ENCODE peak calls at places on chromosome 21, in nine cellular contexts. One of them, this sample, is unnamed.

GRCh38 chr21:18411565-18411964 is 8.0 kb upstream of the TMPRSS15 start:
- DNase-seq in nephron progenitor cell: no peak
- DNase-seq in endothelial cell: no peak
- DNase-seq in dorsolateral prefrontal cortex: no peak
- DNase-seq in glutamatergic neuron: no peak
- DNase-seq in AG10803: no peak
- DNase-seq in mammary epithelial cell: no peak
- DNase-seq in neural progenitor cell: peak
- DNase-seq in type B pancreatic cell: no peak
- DNase-seq in this sample: no peak

GRCh38 chr21:30695956-30696355 is 22.6 kb downstream of the KRTAP21-3 start:
- DNase-seq in nephron progenitor cell: no peak
- DNase-seq in endothelial cell: no peak
- DNase-seq in dorsolateral prefrontal cortex: no peak
- DNase-seq in glutamatergic neuron: no peak
- DNase-seq in AG10803: no peak
- DNase-seq in mammary epithelial cell: peak
- DNase-seq in neural progenitor cell: no peak
- DNase-seq in type B pancreatic cell: no peak
- DNase-seq in this sample: peak

GRCh38 chr21:39923441-39923840 is 56.2 kb downstream of the PCP4 start:
- DNase-seq in nephron progenitor cell: no peak
- DNase-seq in endothelial cell: no peak
- DNase-seq in dorsolateral prefrontal cortex: no peak
- DNase-seq in glutamatergic neuron: no peak
- DNase-seq in AG10803: no peak
- DNase-seq in mammary epithelial cell: no peak
- DNase-seq in neural progenitor cell: no peak
- DNase-seq in type B pancreatic cell: no peak
- DNase-seq in this sample: no peak

GRCh38 chr21:36419241-36419640 is 34.0 kb downstream of the CHAF1B start:
- DNase-seq in nephron progenitor cell: no peak
- DNase-seq in endothelial cell: no peak
- DNase-seq in dorsolateral prefrontal cortex: no peak
- DNase-seq in glutamatergic neuron: no peak
- DNase-seq in AG10803: no peak
- DNase-seq in mammary epithelial cell: no peak
- DNase-seq in neural progenitor cell: no peak
- DNase-seq in type B pancreatic cell: no peak
- DNase-seq in this sample: no peak

GRCh38 chr21:40516336-40516735 is 330.6 kb downstream of the DSCAM start:
- DNase-seq in nephron progenitor cell: peak
- DNase-seq in endothelial cell: peak
- DNase-seq in dorsolateral prefrontal cortex: no peak
- DNase-seq in glutamatergic neuron: no peak
- DNase-seq in AG10803: no peak
- DNase-seq in mammary epithelial cell: no peak
- DNase-seq in neural progenitor cell: peak
- DNase-seq in type B pancreatic cell: no peak
- DNase-seq in this sample: no peak

GRCh38 chr21:36204980-36205379 is 48.4 kb downstream of the DOP1B start:
- DNase-seq in nephron progenitor cell: no peak
- DNase-seq in endothelial cell: no peak
- DNase-seq in dorsolateral prefrontal cortex: no peak
- DNase-seq in glutamatergic neuron: no peak
- DNase-seq in AG10803: no peak
- DNase-seq in mammary epithelial cell: no peak
- DNase-seq in neural progenitor cell: no peak
- DNase-seq in type B pancreatic cell: no peak
- DNase-seq in this sample: no peak

GRCh38 chr21:36927718-36928117 is 38.8 kb downstream of the HLCS start:
- DNase-seq in nephron progenitor cell: peak
- DNase-seq in endothelial cell: peak
- DNase-seq in dorsolateral prefrontal cortex: peak
- DNase-seq in glutamatergic neuron: peak
- DNase-seq in AG10803: peak
- DNase-seq in mammary epithelial cell: peak
- DNase-seq in neural progenitor cell: peak
- DNase-seq in type B pancreatic cell: peak
- DNase-seq in this sample: peak

GRCh38 chr21:35077975-35078374 is 28.9 kb upstream of the RUNX1 start:
- DNase-seq in nephron progenitor cell: no peak
- DNase-seq in endothelial cell: no peak
- DNase-seq in dorsolateral prefrontal cortex: no peak
- DNase-seq in glutamatergic neuron: no peak
- DNase-seq in AG10803: no peak
- DNase-seq in mammary epithelial cell: peak
- DNase-seq in neural progenitor cell: no peak
- DNase-seq in type B pancreatic cell: no peak
- DNase-seq in this sample: no peak

GRCh38 chr21:15928686-15929085 is 198.9 kb downstream of the USP25 start:
- DNase-seq in nephron progenitor cell: no peak
- DNase-seq in endothelial cell: no peak
- DNase-seq in dorsolateral prefrontal cortex: no peak
- DNase-seq in glutamatergic neuron: no peak
- DNase-seq in AG10803: no peak
- DNase-seq in mammary epithelial cell: no peak
- DNase-seq in neural progenitor cell: no peak
- DNase-seq in type B pancreatic cell: no peak
- DNase-seq in this sample: no peak

GRCh38 chr21:46210378-46211136 is 18.0 kb downstream of the LSS start:
- DNase-seq in nephron progenitor cell: no peak
- DNase-seq in endothelial cell: no peak
- DNase-seq in dorsolateral prefrontal cortex: no peak
- DNase-seq in glutamatergic neuron: no peak
- DNase-seq in AG10803: no peak
- DNase-seq in mammary epithelial cell: no peak
- DNase-seq in neural progenitor cell: peak
- DNase-seq in type B pancreatic cell: no peak
- DNase-seq in this sample: no peak

GRCh38 chr21:25688284-25689035 is 46.2 kb downstream of the ATP5PF start:
- DNase-seq in nephron progenitor cell: no peak
- DNase-seq in endothelial cell: no peak
- DNase-seq in dorsolateral prefrontal cortex: no peak
- DNase-seq in glutamatergic neuron: no peak
- DNase-seq in AG10803: peak
- DNase-seq in mammary epithelial cell: no peak
- DNase-seq in neural progenitor cell: no peak
- DNase-seq in type B pancreatic cell: no peak
- DNase-seq in this sample: no peak

GRCh38 chr21:46345861-46346260 is 21.9 kb downstream of the PCNT start:
- DNase-seq in nephron progenitor cell: no peak
- DNase-seq in endothelial cell: no peak
- DNase-seq in dorsolateral prefrontal cortex: no peak
- DNase-seq in glutamatergic neuron: no peak
- DNase-seq in AG10803: no peak
- DNase-seq in mammary epithelial cell: no peak
- DNase-seq in neural progenitor cell: no peak
- DNase-seq in type B pancreatic cell: no peak
- DNase-seq in this sample: no peak

GRCh38 chr21:35010450-35010849 is 38.7 kb downstream of the RUNX1 start:
- DNase-seq in nephron progenitor cell: no peak
- DNase-seq in endothelial cell: no peak
- DNase-seq in dorsolateral prefrontal cortex: no peak
- DNase-seq in glutamatergic neuron: no peak
- DNase-seq in AG10803: no peak
- DNase-seq in mammary epithelial cell: no peak
- DNase-seq in neural progenitor cell: no peak
- DNase-seq in type B pancreatic cell: no peak
- DNase-seq in this sample: no peak

DNA sequence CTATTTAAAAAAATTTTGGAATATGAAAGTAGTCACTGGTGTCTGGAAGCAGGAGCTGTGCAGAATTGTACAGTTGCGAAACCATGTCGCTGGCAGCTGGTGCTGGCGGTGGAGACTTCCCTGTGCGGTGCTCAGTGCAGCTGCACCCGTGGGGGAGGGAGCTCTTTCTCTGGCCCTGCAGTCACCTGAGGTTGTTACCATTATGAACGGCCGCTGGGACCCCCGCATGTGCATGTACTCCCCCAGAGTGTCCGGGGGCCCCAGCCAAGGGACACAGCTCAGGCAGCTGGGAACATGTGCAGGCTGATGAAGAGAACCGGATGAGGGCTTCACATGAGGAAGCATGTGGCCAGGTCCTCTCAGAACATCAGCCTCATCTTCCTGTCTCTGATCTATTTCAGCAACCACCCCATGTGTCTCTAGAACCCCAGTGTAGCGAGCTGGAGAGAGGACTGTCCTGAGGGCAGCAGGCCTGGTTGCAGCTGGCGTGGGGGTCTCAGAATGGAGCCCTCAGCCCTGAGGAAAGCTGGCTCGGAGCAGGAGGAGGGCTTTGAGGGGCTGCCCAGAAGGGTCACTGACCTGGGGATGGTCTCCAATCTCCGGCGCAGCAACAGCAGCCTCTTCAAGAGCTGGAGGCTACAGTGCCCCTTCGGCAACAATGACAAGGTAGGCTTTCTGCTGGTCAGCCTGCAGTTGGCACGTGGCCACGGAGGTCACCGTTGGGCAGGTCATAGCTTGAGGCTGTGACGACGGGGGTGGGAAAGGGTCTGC is at the start of gene TRPM2:
- DNase-seq in nephron progenitor cell: no peak
- DNase-seq in endothelial cell: no peak
- DNase-seq in dorsolateral prefrontal cortex: peak
- DNase-seq in glutamatergic neuron: no peak
- DNase-seq in AG10803: peak
- DNase-seq in mammary epithelial cell: no peak
- DNase-seq in neural progenitor cell: no peak
- DNase-seq in type B pancreatic cell: no peak
- DNase-seq in this sample: peak
- TF ChIP-seq CTCF in nephron progenitor cell: no peak
- TF ChIP-seq CTCF in endothelial cell: no peak
- TF ChIP-seq CTCF in dorsolateral prefrontal cortex: no peak
- TF ChIP-seq CTCF in glutamatergic neuron: no peak
- TF ChIP-seq CTCF in AG10803: no peak
- TF ChIP-seq CTCF in mammary epithelial cell: no peak
- TF ChIP-seq CTCF in neural progenitor cell: no peak
- TF ChIP-seq CTCF in type B pancreatic cell: no peak
- TF ChIP-seq CTCF in this sample: no peak

GRCh38 chr21:41932191-41932575 is 21.6 kb downstream of the C2CD2 start:
- DNase-seq in nephron progenitor cell: no peak
- DNase-seq in endothelial cell: no peak
- DNase-seq in dorsolateral prefrontal cortex: no peak
- DNase-seq in glutamatergic neuron: no peak
- DNase-seq in AG10803: peak
- DNase-seq in mammary epithelial cell: peak
- DNase-seq in neural progenitor cell: no peak
- DNase-seq in type B pancreatic cell: no peak
- DNase-seq in this sample: peak
- TF ChIP-seq CTCF in nephron progenitor cell: no peak
- TF ChIP-seq CTCF in endothelial cell: no peak
- TF ChIP-seq CTCF in dorsolateral prefrontal cortex: no peak
- TF ChIP-seq CTCF in glutamatergic neuron: no peak
- TF ChIP-seq CTCF in AG10803: peak
- TF ChIP-seq CTCF in mammary epithelial cell: no peak
- TF ChIP-seq CTCF in neural progenitor cell: no peak
- TF ChIP-seq CTCF in type B pancreatic cell: no peak
- TF ChIP-seq CTCF in this sample: no peak

DNA sequence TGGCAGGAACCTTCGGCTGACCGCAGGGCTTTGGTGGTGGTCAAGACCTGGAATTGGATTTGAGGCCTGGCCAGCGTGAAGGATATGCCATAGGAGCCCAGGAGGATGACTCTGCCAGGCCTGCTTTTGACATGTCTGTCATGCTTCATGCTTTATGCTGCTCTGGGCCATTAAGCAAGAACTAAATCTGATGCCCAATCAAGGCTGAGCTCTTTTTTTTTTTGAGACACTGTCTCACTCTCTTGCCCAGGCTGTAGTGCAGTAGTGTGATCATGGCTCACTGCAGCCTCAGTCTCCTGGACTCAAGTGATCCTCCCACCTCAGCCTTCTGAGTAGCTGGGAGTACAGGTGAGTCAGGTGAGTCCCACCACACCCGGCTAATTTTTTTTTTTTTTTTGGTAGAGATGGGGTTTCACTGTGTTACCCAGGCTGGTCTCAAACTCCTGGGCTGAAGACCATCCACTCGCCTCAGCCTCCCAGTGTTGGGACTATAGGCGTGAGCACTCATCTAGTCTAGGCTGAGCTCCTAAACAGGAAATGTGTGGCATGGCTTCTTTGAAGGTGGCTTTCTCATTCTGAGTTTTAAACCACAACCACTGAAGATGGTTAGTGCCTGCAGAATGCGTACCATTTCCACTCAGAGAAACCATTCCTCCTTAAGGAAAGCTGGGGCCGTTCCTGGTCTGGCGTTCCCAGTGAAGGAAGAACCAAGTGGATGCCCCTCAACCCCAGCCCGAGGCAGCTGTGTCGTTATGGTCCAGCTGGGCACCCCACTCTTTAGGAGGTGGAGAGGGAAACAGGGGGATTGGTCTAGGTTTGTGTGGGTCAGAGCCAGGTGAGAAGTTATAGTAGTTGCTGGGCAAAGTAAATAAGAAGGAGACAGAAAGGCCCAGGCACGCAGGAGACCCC is 34.2 kb upstream of the ATP5PO start:
- DNase-seq in nephron progenitor cell: no peak
- DNase-seq in endothelial cell: no peak
- DNase-seq in dorsolateral prefrontal cortex: no peak
- DNase-seq in glutamatergic neuron: no peak
- DNase-seq in AG10803: no peak
- DNase-seq in mammary epithelial cell: no peak
- DNase-seq in neural progenitor cell: no peak
- DNase-seq in type B pancreatic cell: no peak
- DNase-seq in this sample: no peak
- TF ChIP-seq CTCF in nephron progenitor cell: no peak
- TF ChIP-seq CTCF in endothelial cell: no peak
- TF ChIP-seq CTCF in dorsolateral prefrontal cortex: no peak
- TF ChIP-seq CTCF in glutamatergic neuron: no peak
- TF ChIP-seq CTCF in AG10803: no peak
- TF ChIP-seq CTCF in mammary epithelial cell: no peak
- TF ChIP-seq CTCF in neural progenitor cell: no peak
- TF ChIP-seq CTCF in type B pancreatic cell: no peak
- TF ChIP-seq CTCF in this sample: no peak

DNA sequence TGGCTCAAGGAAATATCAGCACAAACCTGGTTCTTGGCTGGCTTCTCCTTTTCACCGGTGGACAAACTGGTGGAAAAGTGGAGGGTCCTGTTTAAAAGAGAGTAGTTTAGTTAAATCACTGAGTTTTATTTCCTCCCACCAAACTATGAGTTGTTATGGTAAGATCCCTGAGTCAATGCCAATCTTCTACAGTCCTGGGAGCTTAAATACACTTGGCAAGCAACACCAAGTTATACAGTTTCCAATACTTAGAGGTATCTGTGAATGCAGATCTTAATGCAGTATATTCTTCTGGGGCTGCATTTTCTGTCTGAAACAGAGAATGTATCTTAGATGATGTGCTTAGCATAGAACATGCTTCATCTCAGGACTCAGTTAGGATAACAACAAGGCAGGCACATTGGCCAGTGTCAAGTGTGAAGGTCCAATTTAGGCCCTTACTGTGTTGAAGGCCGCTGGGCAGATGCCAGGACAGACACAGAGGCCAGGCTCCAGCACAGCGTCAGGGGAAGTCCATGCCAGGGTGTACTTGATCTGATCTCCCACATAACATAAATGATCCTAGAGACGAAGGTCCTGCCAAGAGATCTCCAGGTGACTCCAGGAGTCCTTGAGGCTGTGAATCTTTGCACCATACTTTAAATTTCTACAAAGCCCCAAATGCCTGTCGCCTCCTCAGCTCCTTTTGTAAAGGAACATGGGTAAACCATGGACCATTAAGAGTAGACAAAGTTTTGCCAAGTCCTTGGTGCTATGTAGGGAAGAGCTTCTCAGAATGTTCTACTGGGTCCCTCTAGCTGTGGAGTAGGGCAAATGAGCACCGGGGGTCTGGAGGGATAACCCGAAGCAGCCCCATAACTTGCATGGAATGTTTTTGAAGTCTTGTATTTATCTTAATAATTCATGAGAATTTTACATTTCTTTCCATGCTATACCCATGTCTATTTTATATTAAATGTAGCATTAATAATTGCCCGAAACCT is 76.8 kb downstream of the KCNJ15 start:
- DNase-seq in nephron progenitor cell: no peak
- DNase-seq in endothelial cell: no peak
- DNase-seq in dorsolateral prefrontal cortex: no peak
- DNase-seq in glutamatergic neuron: no peak
- DNase-seq in AG10803: no peak
- DNase-seq in mammary epithelial cell: no peak
- DNase-seq in neural progenitor cell: no peak
- DNase-seq in type B pancreatic cell: no peak
- DNase-seq in this sample: peak
- TF ChIP-seq CTCF in nephron progenitor cell: no peak
- TF ChIP-seq CTCF in endothelial cell: no peak
- TF ChIP-seq CTCF in dorsolateral prefrontal cortex: no peak
- TF ChIP-seq CTCF in glutamatergic neuron: no peak
- TF ChIP-seq CTCF in AG10803: peak
- TF ChIP-seq CTCF in mammary epithelial cell: peak
- TF ChIP-seq CTCF in neural progenitor cell: peak
- TF ChIP-seq CTCF in type B pancreatic cell: peak
- TF ChIP-seq CTCF in this sample: peak

This sample was measured in MCF 10A.